ENCODE peak calls at places on chromosomes 3 and 15, in five cellular contexts. Y is sigmoid colon, F is testis, R is NB4, V is heart left ventricle. E is an unnamed sample.
A peak's percentile ranks its signal among the peaks of the same experiment; 100 is the strongest.

GRCh38 chr3:47643092-47643491 is 64.4 kb upstream of the CSPG5 start:
- DNase-seq in Y (no peak), F (no peak), R (no peak), V (no peak), E (no peak)

GRCh38 chr15:62940755-62941361 is 101.7 kb upstream of the TPM1 start:
- DNase-seq in Y (peak; percentile 92), F (peak; percentile 78), R (peak; percentile 48), V (peak; percentile 92), E (peak; percentile 46)

GRCh38 chr15:58598829-58599210 is 150.7 kb downstream of the ADAM10 start:
- DNase-seq in Y (no peak), F (no peak), R (no peak), V (no peak), E (no peak)

GRCh38 chr3:67083277-67083676 is 85.2 kb downstream of the KBTBD8 start:
- DNase-seq in Y (no peak), F (no peak), R (peak; percentile 27), V (no peak), E (no peak)

GRCh38 chr3:37536033-37536432 is 325.6 kb upstream of the CTDSPL start:
- DNase-seq in Y (no peak), F (no peak), R (no peak), V (peak; percentile 79), E (no peak)

GRCh38 chr3:52323526-52324295 is 7.6 kb downstream of the DNAH1 start:
- DNase-seq in Y (no peak), F (no peak), R (no peak), V (no peak), E (no peak)

GRCh38 chr3:33505027-33505426 is 64.8 kb upstream of the UBP1 start:
- DNase-seq in Y (no peak), F (no peak), R (no peak), V (no peak), E (no peak)

GRCh38 chr3:62562017-62562416 is 188.7 kb upstream of the FEZF2 start:
- DNase-seq in Y (no peak), F (no peak), R (no peak), V (no peak), E (no peak)

GRCh38 chr3:129936757-129937156 is 37.8 kb upstream of the TRH start:
- DNase-seq in Y (peak; percentile 62), F (peak; percentile 93), R (peak; percentile 79), V (no peak), E (peak; percentile 66)

GRCh38 chr15:91975241-91975978 is 121.9 kb downstream of the SLCO3A1 start:
- DNase-seq in Y (no peak), F (no peak), R (no peak), V (no peak), E (no peak)

GRCh38 chr15:58142827-58143226 is 4.6 kb downstream of the AQP9 start:
- DNase-seq in Y (no peak), F (no peak), R (no peak), V (no peak), E (no peak)

GRCh38 chr3:127102587-127102986 is 90.3 kb upstream of the PRR23E start:
- DNase-seq in Y (no peak), F (no peak), R (no peak), V (no peak), E (no peak)

GRCh38 chr15:59362339-59362738 is 10.3 kb downstream of the MYO1E start:
- DNase-seq in Y (no peak), F (no peak), R (no peak), V (no peak), E (no peak)

GRCh38 chr3:120448707-120449650 is 1.8 kb downstream of the FSTL1 start:
- DNase-seq in Y (no peak), F (no peak), R (no peak), V (peak; percentile 48), E (no peak)

GRCh38 chr3:13644341-13645082 is 95.6 kb downstream of the FBLN2 start:
- DNase-seq in Y (no peak), F (no peak), R (no peak), V (no peak), E (no peak)

GRCh38 chr3:193975072-193975535 is 160.8 kb upstream of the HES1 start:
- DNase-seq in Y (no peak), F (no peak), R (no peak), V (no peak), E (peak; percentile 26)

GRCh38 chr3:174462908-174463307 is 396.2 kb upstream of the NAALADL2 start:
- DNase-seq in Y (no peak), F (no peak), R (no peak), V (no peak), E (no peak)
- TF ChIP-seq POLR2A in Y (no peak), F (no peak), R (no peak), V (no peak), E (no peak)

GRCh38 chr3:28699283-28699682 is 350.7 kb upstream of the AZI2 start:
- DNase-seq in Y (no peak), F (no peak), R (no peak), V (no peak), E (peak; percentile 69)
- H3K4me3 ChIP-seq in Y (no peak overlapping the region), F (no peak overlapping the region), R (no peak overlapping the region), V (no peak overlapping the region), E (no peak overlapping the region)

DNA sequence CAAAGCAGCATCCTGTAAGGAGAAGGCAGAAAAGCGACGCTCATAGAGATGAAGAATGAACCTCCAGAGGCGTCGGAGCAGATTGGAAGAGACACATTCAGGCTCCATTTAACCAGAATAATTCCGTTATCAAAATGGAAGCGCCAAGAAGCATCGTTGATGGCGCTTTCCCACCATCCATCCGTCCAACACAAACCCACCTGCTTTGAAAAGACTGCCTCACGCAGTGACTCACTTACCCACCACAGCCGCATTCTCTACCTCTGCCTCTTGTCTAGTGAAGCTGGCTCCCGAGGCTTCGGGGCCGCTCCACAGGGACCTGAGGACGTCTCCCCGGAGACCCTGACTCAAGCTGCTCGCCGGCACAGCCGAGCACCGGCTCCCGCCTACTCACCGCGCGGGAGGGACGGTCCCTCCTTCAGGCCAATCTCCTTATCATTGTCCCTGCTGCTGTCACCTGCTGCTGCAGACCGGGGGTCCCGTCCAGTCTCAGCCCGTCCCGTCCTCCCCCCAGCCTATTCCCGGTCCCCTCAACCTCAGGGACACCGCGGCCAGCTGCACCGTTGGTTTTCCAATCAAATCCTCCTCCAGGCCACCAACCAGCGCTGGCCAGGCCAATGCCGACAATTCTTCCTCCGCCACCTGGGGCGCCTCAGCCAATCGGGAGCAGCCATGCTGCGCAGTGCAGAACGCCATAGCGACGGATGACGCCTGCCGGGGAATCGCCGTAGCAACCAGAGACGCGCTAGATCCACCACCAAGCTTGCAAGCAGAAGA is at the start of gene NEK10:
- DNase-seq in Y (peak; percentile 93), F (peak; percentile 95), R (peak; percentile 88), V (peak; percentile 90), E (peak; percentile 92)
- TF ChIP-seq CTCF in Y (no peak), F (no peak), R (no peak), V (no peak), E (no peak)

GRCh38 chr3:124747111-124747981 is 17.1 kb downstream of the UMPS start:
- DNase-seq in Y (no peak), F (no peak), R (no peak), V (no peak), E (no peak)
- TF ChIP-seq POLR2A in Y (no peak), F (no peak), R (no peak), V (no peak), E (no peak)

GRCh38 chr15:67969892-67970291 is 84.2 kb upstream of the PIAS1 start:
- DNase-seq in Y (no peak), F (no peak), R (no peak), V (no peak), E (no peak)

GRCh38 chr15:67972377-67972776 is 81.7 kb upstream of the PIAS1 start:
- DNase-seq in Y (no peak), F (no peak), R (no peak), V (no peak), E (no peak)

GRCh38 chr15:67967871-67968423 is 86.2 kb upstream of the PIAS1 start:
- DNase-seq in Y (peak; percentile 93), F (peak; percentile 80), R (peak; percentile 34), V (peak; percentile 84), E (peak; percentile 76)

GRCh38 chr15:67973846-67974245 is 80.3 kb upstream of the PIAS1 start:
- DNase-seq in Y (no peak), F (no peak), R (no peak), V (no peak), E (no peak)

GRCh38 chr15:67968564-67969440 is 85.3 kb upstream of the PIAS1 start:
- DNase-seq in Y (no peak), F (no peak), R (no peak), V (no peak), E (no peak)
- H3K4me3 ChIP-seq in Y (no peak overlapping the region), F (peak overlapping the region; percentile 36), R (no peak overlapping the region), V (peak overlapping the region; percentile 46), E (no peak overlapping the region)

GRCh38 chr15:100464256-100464655 is 64.5 kb downstream of the CERS3 start:
- DNase-seq in Y (no peak), F (no peak), R (no peak), V (no peak), E (no peak)

GRCh38 chr15:100463515-100463914 is 65.2 kb downstream of the CERS3 start:
- DNase-seq in Y (no peak), F (no peak), R (no peak), V (no peak), E (no peak)

GRCh38 chr15:100464895-100465294 is 63.9 kb downstream of the CERS3 start:
- DNase-seq in Y (no peak), F (no peak), R (no peak), V (no peak), E (no peak)

GRCh38 chr15:100457201-100457600 is 71.5 kb downstream of the CERS3 start:
- DNase-seq in Y (no peak), F (no peak), R (no peak), V (no peak), E (no peak)

GRCh38 chr15:100461049-100461448 is 67.7 kb downstream of the CERS3 start:
- DNase-seq in Y (no peak), F (no peak), R (no peak), V (no peak), E (no peak)
- TF ChIP-seq CTCF in Y (no peak), F (no peak), R (no peak), V (no peak), E (no peak)

GRCh38 chr15:80058851-80059785 is at the start of gene ZFAND6:
- DNase-seq in Y (peak; percentile 97), F (peak; percentile 97), R (peak; percentile 97), V (peak; percentile 97), E (peak; percentile 97)

GRCh38 chr15:80059786-80060489 is 462 bp downstream of the ZFAND6 start:
- DNase-seq in Y (peak; percentile 68), F (no peak), R (peak; percentile 86), V (no peak), E (peak; percentile 63)

GRCh38 chr15:80058044-80058443 is 1.4 kb upstream of the ZFAND6 start:
- DNase-seq in Y (no peak), F (no peak), R (no peak), V (no peak), E (no peak)

GRCh38 chr15:80066912-80067311 is 7.4 kb downstream of the ZFAND6 start:
- DNase-seq in Y (no peak), F (no peak), R (no peak), V (no peak), E (no peak)

GRCh38 chr15:80061581-80061980 is 2.1 kb downstream of the ZFAND6 start:
- DNase-seq in Y (no peak), F (no peak), R (no peak), V (no peak), E (no peak)
- TF ChIP-seq POLR2A in Y (no peak), F (no peak), R (no peak), V (no peak), E (no peak)

E was measured in body of pancreas.